ENCODE peak calls at places on chromosome 13, in six cellular contexts. B is non-pigmented ciliary epithelial cell; P is cardiac muscle cell; D is stimulated activated CD8-positive, alpha-beta memory T cell treated with anti-CD3 and anti-CD28 coated beads, Interleukin-7, amount 100 ng/mL, for 48 hours; Y is BE2C; G is hepatic stellate cell. Z is an unnamed sample.

GRCh38 chr13:40786568-40786996 is 2.8 kb upstream of the SLC25A15 start:
- DNase-seq in B (no peak), Y (no peak), P (no peak), D (no peak), G (peak; percentile 43), Z (peak; percentile 15)

GRCh38 chr13:40664100-40665060 is 2.1 kb downstream of the FOXO1 start:
- DNase-seq in G (peak; percentile 41), D (peak; percentile 52), B (no peak), P (peak; percentile 70), Y (peak; percentile 13), Z (peak; percentile 84)

GRCh38 chr13:79749985-79750551 is 269.1 kb downstream of the NDFIP2 start:
- DNase-seq in G (peak; percentile 45), D (no peak), P (peak; percentile 66), B (peak; percentile 94), Y (peak; percentile 10), Z (peak; percentile 51)

GRCh38 chr13:72144625-72145024 is 277.6 kb upstream of the DACH1 start:
- DNase-seq in G (no peak), B (no peak), Y (no peak), D (no peak), P (no peak), Z (no peak)

GRCh38 chr13:59203855-59204254 is 959.9 kb downstream of the DIAPH3 start:
- DNase-seq in G (no peak), P (no peak), Y (no peak), D (no peak), B (no peak), Z (no peak)

GRCh38 chr13:101654916-101655315 is 202.4 kb downstream of the ITGBL1 start:
- DNase-seq in D (no peak), P (no peak), G (no peak), Y (no peak), B (no peak), Z (peak; percentile 16)

GRCh38 chr13:26811636-26812035 is 51.0 kb upstream of the GPR12 start:
- DNase-seq in D (no peak), P (no peak), G (no peak), B (no peak), Y (no peak), Z (no peak)

GRCh38 chr13:21060063-21060826 is 1.1 kb downstream of the LATS2 start:
- DNase-seq in G (no peak), Y (no peak), B (no peak), P (peak; percentile 64), D (no peak), Z (peak; percentile 59)

GRCh38 chr13:40813662-40814454 is 24.4 kb downstream of the SLC25A15 start:
- DNase-seq in D (no peak), B (no peak), Y (peak; percentile 18), G (peak; percentile 18), P (peak; percentile 36), Z (peak; percentile 49)

GRCh38 chr13:109274188-109274821 is 512.1 kb downstream of the IRS2 start:
- DNase-seq in Y (no peak), G (peak; percentile 59), P (peak; percentile 44), D (no peak), B (peak; percentile 78), Z (peak; percentile 44)

GRCh38 chr13:73984201-73984600 is 150.0 kb downstream of the KLF12 start:
- DNase-seq in G (no peak), B (no peak), Y (no peak), P (no peak), D (no peak), Z (no peak)

GRCh38 chr13:30763786-30764440 is 28.6 kb downstream of the ALOX5AP start:
- DNase-seq in Y (no peak), G (no peak), P (no peak), D (no peak), B (no peak), Z (peak; percentile 27)

GRCh38 chr13:22220186-22221160 is 549.6 kb downstream of the FGF9 start:
- DNase-seq in G (no peak), P (no peak), D (no peak), B (no peak), Y (no peak), Z (no peak)

GRCh38 chr13:83211301-83211700 is 671.0 kb downstream of the SLITRK1 start:
- DNase-seq in B (peak; percentile 67), G (no peak), P (no peak), Y (no peak), D (no peak), Z (no peak)